ENCODE peak calls at places on chromosomes 3 and 15, in nine cellular contexts. Z, X, Y, V, D, L, R, K and O are unnamed samples.

GRCh38 chr3:77420316-77420715 is 380.4 kb downstream of the ROBO2 start:
- DNase-seq in L (no peak), K (no peak), Y (no peak), R (no peak), X (no peak), D (no peak), Z (no peak), V (no peak), O (no peak)

GRCh38 chr15:50353999-50354837 is 780 bp downstream of the GABPB1 start:
- DNase-seq in Z (peak), X (peak), K (peak), D (peak), R (peak), L (peak), Y (peak), V (peak), O (peak)

GRCh38 chr15:74434260-74434915 is 630 bp upstream of the SEMA7A start:
- DNase-seq in Z (no peak), Y (no peak), R (no peak), L (no peak), X (no peak), K (no peak), V (no peak), D (no peak), O (no peak)

GRCh38 chr3:25532763-25533162 is 104.7 kb downstream of the RARB start:
- DNase-seq in V (peak), K (peak), L (no peak), Y (peak), D (no peak), R (no peak), X (peak), Z (no peak), O (peak)

GRCh38 chr15:63296195-63296594 is 18.8 kb downstream of the APH1B start:
- DNase-seq in D (no peak), Y (no peak), X (no peak), K (no peak), L (peak), V (no peak), Z (no peak), R (no peak), O (no peak)

GRCh38 chr3:12922299-12922698 is 80.9 kb upstream of the RPL32 start:
- DNase-seq in K (no peak), X (no peak), L (no peak), V (no peak), Z (no peak), R (no peak), Y (no peak), D (no peak), O (no peak)

GRCh38 chr15:57345584-57345983 is 30.7 kb upstream of the CGNL1 start:
- DNase-seq in Y (no peak), K (no peak), R (no peak), Z (no peak), X (no peak), V (peak), L (peak), D (no peak), O (no peak)

GRCh38 chr3:46979958-46980497 is 562 bp downstream of the NBEAL2 start:
- DNase-seq in Y (no peak), L (no peak), R (peak), K (no peak), X (no peak), V (no peak), D (no peak), Z (no peak), O (no peak)

GRCh38 chr3:168693870-168694269 is 598.1 kb upstream of the GOLIM4 start:
- DNase-seq in V (peak), D (no peak), K (no peak), Z (no peak), Y (no peak), L (no peak), R (no peak), X (no peak), O (no peak)

GRCh38 chr15:76903251-76903681 is 1.9 kb downstream of the SCAPER start:
- DNase-seq in D (no peak), V (peak), X (peak), Z (peak), R (no peak), L (peak), Y (peak), K (no peak), O (peak)

GRCh38 chr15:76905013-76905839 is at the start of gene SCAPER:
- DNase-seq in X (peak), D (peak), Y (peak), R (peak), V (peak), Z (peak), K (peak), L (peak), O (peak)

GRCh38 chr15:76901965-76902364 is 3.2 kb downstream of the SCAPER start:
- DNase-seq in R (no peak), D (no peak), K (no peak), X (no peak), Z (no peak), L (no peak), V (no peak), Y (no peak), O (no peak)

GRCh38 chr15:76904461-76905012 is 603 bp downstream of the SCAPER start:
- DNase-seq in D (peak), L (peak), Z (no peak), X (peak), K (peak), Y (no peak), R (peak), V (peak), O (peak)

DNA sequence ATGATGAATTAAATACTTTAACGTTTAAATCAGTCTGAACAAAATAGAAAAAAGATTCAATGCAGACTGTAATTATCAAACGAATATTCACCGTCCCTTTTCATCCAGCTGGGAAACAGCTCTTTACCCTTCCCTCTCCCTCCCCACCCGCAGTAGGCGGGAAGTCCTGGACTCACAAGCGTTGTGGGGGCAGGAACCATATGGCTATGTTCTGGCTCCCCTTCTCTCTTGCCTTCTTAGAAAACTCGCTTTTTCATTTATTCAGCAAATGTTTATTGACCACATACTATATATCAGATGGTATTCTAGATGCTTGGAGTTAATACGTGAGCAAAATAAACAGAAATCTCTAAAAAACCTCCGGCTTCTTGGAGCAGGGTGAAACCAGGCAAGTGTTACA is 715 bp upstream of the SCAPER start:
- DNase-seq in Z (no peak), V (no peak), Y (no peak), L (peak), X (no peak), K (no peak), R (peak), D (no peak), O (no peak)
- H3K4me3 ChIP-seq in Z (peak), V (peak), Y (no peak), L (peak), X (peak), K (peak), R (peak), D (no peak), O (no peak)

GRCh38 chr15:24761704-24762302 is 86.2 kb downstream of the NPAP1 start:
- DNase-seq in Z (peak), L (no peak), Y (no peak), V (peak), X (peak), D (no peak), K (no peak), R (no peak), O (peak)
- TF ChIP-seq CTCF in Z (peak), L (peak), Y (peak), V (peak), X (peak), D (no peak), K (no peak), R (peak), O (peak)

DNA sequence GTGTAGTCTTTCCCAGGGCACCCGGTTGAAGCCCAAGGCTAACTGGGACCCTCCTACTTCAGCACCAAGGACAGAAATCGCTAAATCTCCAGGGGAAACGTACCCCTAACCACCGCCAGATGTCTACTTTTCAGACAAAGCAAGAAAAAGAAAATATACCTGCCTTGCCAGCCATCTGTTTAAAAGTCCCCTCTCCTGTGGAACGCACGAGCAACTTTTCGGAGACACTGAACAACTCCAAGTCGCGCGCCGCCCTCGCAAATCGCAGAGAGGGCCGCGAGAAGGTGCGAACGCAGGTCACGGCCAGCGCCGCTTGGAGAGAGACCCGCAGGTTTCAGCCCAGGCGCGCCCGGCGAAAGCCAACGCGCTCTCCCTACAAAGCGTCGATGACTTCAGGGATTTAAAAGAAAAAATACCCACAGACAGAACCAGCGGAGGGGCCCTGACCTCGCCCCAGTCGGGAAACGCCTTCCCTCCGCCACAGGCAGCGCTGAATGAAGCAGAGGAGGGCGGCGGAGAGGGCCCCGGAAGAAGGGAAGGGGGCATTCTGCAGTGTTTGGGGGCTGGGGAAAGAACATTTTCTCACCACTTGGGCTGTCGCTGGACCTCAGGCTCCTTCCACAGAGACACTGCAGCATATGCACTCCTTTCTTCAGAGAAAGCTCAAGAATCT is 213.1 kb downstream of the FGF12 start:
- DNase-seq in V (peak), D (no peak), Y (no peak), K (peak), L (peak), X (peak), R (peak), Z (peak), O (peak)
- H3K4me3 ChIP-seq in V (peak), D (no peak), Y (peak), K (peak), L (peak), X (peak), R (peak), Z (peak), O (peak)

DNA sequence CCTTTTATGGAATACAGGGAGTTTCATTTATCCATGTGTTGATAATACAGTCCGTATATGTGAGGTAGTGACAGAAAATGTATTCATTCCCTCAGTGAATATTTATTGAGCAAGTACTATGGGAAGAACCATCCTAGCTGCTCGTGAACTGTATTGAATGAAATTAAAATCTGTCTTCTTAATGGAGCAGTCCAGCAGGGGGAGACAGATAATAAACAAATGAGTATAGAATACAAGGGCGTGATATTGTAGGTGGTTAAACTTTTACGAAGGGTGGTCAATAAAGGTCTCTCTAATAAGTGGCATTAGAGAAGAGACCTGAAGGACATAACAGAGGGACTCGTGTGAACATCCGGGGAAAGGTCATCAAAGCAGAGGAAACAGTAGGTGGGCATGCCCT is 62.7 kb upstream of the OSTN start:
- DNase-seq in D (no peak), L (no peak), K (no peak), X (peak), V (peak), Y (peak), Z (no peak), R (no peak), O (peak)
- TF ChIP-seq CTCF in D (no peak), L (no peak), K (peak), X (peak), V (peak), Y (peak), Z (peak), R (no peak), O (peak)

DNA sequence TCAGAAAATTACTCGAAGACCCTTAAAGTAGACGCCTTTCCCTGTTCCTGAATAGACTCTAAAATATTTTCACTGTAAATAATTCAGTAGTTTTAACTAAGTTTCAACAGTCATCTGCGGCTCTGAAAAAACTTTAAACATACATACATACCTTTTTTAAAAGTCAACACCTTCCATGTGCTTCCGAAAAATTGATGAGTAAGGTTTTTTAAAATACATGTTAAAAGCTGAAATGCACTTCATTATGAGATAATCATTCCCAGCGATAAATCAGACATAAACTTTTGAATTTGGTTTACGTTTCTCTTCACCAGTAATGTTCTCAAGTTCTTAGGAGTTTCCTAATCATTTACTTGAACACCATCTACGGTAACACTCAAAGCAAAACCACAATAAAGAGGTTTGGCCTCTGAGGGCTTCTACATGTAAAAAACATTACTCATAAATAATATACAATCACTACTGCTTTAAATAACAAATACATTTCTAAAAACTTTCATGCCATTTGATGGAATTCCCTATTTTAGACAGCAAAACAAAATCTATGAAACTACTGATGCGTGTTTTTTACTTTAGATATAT is 403.5 kb downstream of the SHQ1 start:
- DNase-seq in V (no peak), K (no peak), D (no peak), L (no peak), R (no peak), Y (no peak), X (peak), Z (peak), O (peak)
- H3K4me3 ChIP-seq in V (peak), K (no peak), D (no peak), L (peak), R (peak), Y (no peak), X (no peak), Z (no peak), O (no peak)